ENCODE peak calls at places on chromosome 21, in four cellular contexts. H is GM03348; B is activated CD8-positive, alpha-beta memory T cell treated with anti-CD3 and anti-CD28 coated beads, Interleukin-2, amount 10 ng/mL, durations not matched to agents 7 days and 5 days; Q is H9. E is an unnamed sample.

GRCh38 chr21:34498623-34499022 is 13.4 kb downstream of the KCNE1 start:
- DNase-seq in Q (no peak), H (no peak), B (no peak), E (no peak)

GRCh38 chr21:32772281-32773047 is 909 bp upstream of the PAXBP1 start:
- DNase-seq in B (peak), H (peak), Q (no peak), E (no peak)

GRCh38 chr21:16046625-16047340 is 317.0 kb downstream of the USP25 start:
- DNase-seq in Q (no peak), H (peak), B (no peak), E (no peak)

GRCh38 chr21:16310191-16310590 is 580.4 kb downstream of the USP25 start:
- DNase-seq in B (no peak), H (no peak), Q (no peak), E (no peak)

GRCh38 chr21:23939369-23940065 is 1667.8 kb downstream of the MRPL39 start:
- DNase-seq in B (no peak), Q (no peak), H (no peak), E (no peak)

GRCh38 chr21:16307256-16307655 is 577.5 kb downstream of the USP25 start:
- DNase-seq in B (no peak), Q (no peak), H (no peak), E (no peak)

GRCh38 chr21:32562426-32562825 is 22.9 kb downstream of the TCP10L start:
- DNase-seq in Q (peak), H (peak), B (no peak), E (peak)

GRCh38 chr21:25528511-25528910 is 78.8 kb downstream of the MRPL39 start:
- DNase-seq in Q (no peak), B (no peak), H (no peak), E (no peak)

GRCh38 chr21:45405271-45405818 is 380 bp downstream of the COL18A1 start:
- DNase-seq in B (no peak), Q (no peak), H (peak), E (no peak)

E was measured in WTC11.